ENCODE peak calls at places on chromosomes 1 and 21, in seven cellular contexts. K, J, G, T, O, R and B are unnamed samples.

GRCh38 chr1:98331232-98331631 is 330.3 kb upstream of the SNX7 start:
- DNase-seq in K (no peak), J (no peak), G (no peak), T (no peak), O (no peak), R (no peak), B (no peak)

GRCh38 chr1:19468397-19468956 is 16.9 kb downstream of the CAPZB start:
- DNase-seq in K (peak), J (no peak), G (peak), T (no peak), O (peak), R (no peak), B (no peak)

GRCh38 chr1:10054465-10054864 is 21.7 kb downstream of the UBE4B start:
- DNase-seq in K (no peak), J (no peak), G (no peak), T (no peak), O (no peak), R (no peak), B (no peak)

GRCh38 chr1:19365711-19366110 is 53.6 kb downstream of the SLC66A1 start:
- DNase-seq in K (no peak), J (no peak), G (no peak), T (no peak), O (no peak), R (no peak), B (no peak)

GRCh38 chr1:116420417-116421200 is 47.6 kb downstream of the ATP1A1 start:
- DNase-seq in K (no peak), J (no peak), G (no peak), T (no peak), O (peak), R (no peak), B (no peak)

GRCh38 chr1:23699280-23700179 is 7.9 kb downstream of the RPL11 start:
- DNase-seq in K (no peak), J (no peak), G (no peak), T (no peak), O (no peak), R (no peak), B (no peak)

GRCh38 chr1:203675596-203676347 is 49.1 kb downstream of the ATP2B4 start:
- DNase-seq in K (no peak), J (peak), G (no peak), T (no peak), O (no peak), R (no peak), B (no peak)

GRCh38 chr21:36122977-36123376 is 11.9 kb upstream of the CBR3 start:
- DNase-seq in K (no peak), J (no peak), G (no peak), T (no peak), O (no peak), R (no peak), B (no peak)

GRCh38 chr1:184867866-184868585 is 106.3 kb downstream of the NIBAN1 start:
- DNase-seq in K (no peak), J (peak), G (no peak), T (no peak), O (no peak), R (no peak), B (no peak)

GRCh38 chr1:240258910-240259309 is 167.2 kb downstream of the FMN2 start:
- DNase-seq in K (no peak), J (no peak), G (no peak), T (no peak), O (no peak), R (no peak), B (no peak)

GRCh38 chr1:28208818-28209441 is 23.9 kb downstream of the DNAJC8 start:
- DNase-seq in K (peak), J (no peak), G (peak), T (peak), O (peak), R (peak), B (peak)

GRCh38 chr1:205832326-205832751 is 17.6 kb downstream of the PM20D1 start:
- DNase-seq in K (no peak), J (no peak), G (no peak), T (no peak), O (no peak), R (no peak), B (no peak)

GRCh38 chr1:94416901-94417701 is 1.1 kb upstream of the ABCD3 start:
- DNase-seq in K (no peak), J (no peak), G (no peak), T (no peak), O (peak), R (peak), B (no peak)

GRCh38 chr1:202068596-202068995 is 54.1 kb upstream of the GPR37L1 start:
- DNase-seq in K (no peak), J (no peak), G (peak), T (no peak), O (no peak), R (no peak), B (no peak)

GRCh38 chr1:175221548-175222175 is 29.1 kb upstream of the KIAA0040 start:
- DNase-seq in K (no peak), J (no peak), G (no peak), T (no peak), O (no peak), R (peak), B (no peak)

GRCh38 chr1:229058111-229058551 is 212.8 kb upstream of the RAB4A start:
- DNase-seq in K (no peak), J (no peak), G (no peak), T (no peak), O (no peak), R (no peak), B (no peak)

GRCh38 chr1:192167941-192168685 is 9.9 kb downstream of the RGS18 start:
- DNase-seq in K (no peak), J (no peak), G (no peak), T (no peak), O (no peak), R (no peak), B (no peak)

GRCh38 chr1:84406209-84406917 is 8.1 kb downstream of the DNASE2B start:
- DNase-seq in K (no peak), J (no peak), G (no peak), T (no peak), O (no peak), R (no peak), B (peak)

GRCh38 chr1:225539575-225539974 is 111.7 kb upstream of the LBR start:
- DNase-seq in K (no peak), J (no peak), G (no peak), T (no peak), O (no peak), R (no peak), B (no peak)

GRCh38 chr1:90340604-90341003 is 345.7 kb downstream of the ZNF326 start:
- DNase-seq in K (no peak), J (no peak), G (no peak), T (no peak), O (no peak), R (no peak), B (no peak)

GRCh38 chr21:25126564-25126963 is 480.7 kb downstream of the MRPL39 start:
- DNase-seq in K (no peak), J (no peak), G (no peak), T (no peak), O (no peak), R (no peak), B (no peak)

GRCh38 chr1:188170446-188170845 is 1341.7 kb downstream of the PLA2G4A start:
- DNase-seq in K (no peak), J (no peak), G (no peak), T (no peak), O (no peak), R (no peak), B (no peak)

GRCh38 chr21:35113064-35113463 is 64.0 kb upstream of the RUNX1 start:
- DNase-seq in K (no peak), J (no peak), G (no peak), T (no peak), O (no peak), R (no peak), B (no peak)

GRCh38 chr21:15009964-15010363 is 54.8 kb downstream of the NRIP1 start:
- DNase-seq in K (no peak), J (no peak), G (no peak), T (no peak), O (no peak), R (no peak), B (no peak)

GRCh38 chr1:196651637-196652215 is at the start of gene CFH:
- DNase-seq in K (no peak), J (no peak), G (no peak), T (no peak), O (no peak), R (no peak), B (no peak)

GRCh38 chr1:17156108-17156507 is 36.9 kb upstream of the PADI2 start:
- DNase-seq in K (no peak), J (no peak), G (no peak), T (peak), O (no peak), R (no peak), B (no peak)

GRCh38 chr1:38221006-38221649 is 174.5 kb upstream of the POU3F1 start:
- DNase-seq in K (no peak), J (no peak), G (no peak), T (no peak), O (no peak), R (no peak), B (no peak)

GRCh38 chr1:215710340-215710971 is 143.4 kb downstream of the KCTD3 start:
- DNase-seq in K (peak), J (peak), G (peak), T (no peak), O (peak), R (peak), B (peak)

GRCh38 chr1:180994262-180994661 is 28.4 kb downstream of the STX6 start:
- DNase-seq in K (no peak), J (no peak), G (no peak), T (no peak), O (no peak), R (no peak), B (no peak)

GRCh38 chr1:235650341-235651169 is 971 bp upstream of the GNG4 start:
- DNase-seq in K (no peak), J (no peak), G (no peak), T (no peak), O (peak), R (peak), B (no peak)
- TF ChIP-seq REST in K (no peak), J (peak), G (no peak), T (no peak), O (no peak), R (no peak), B (no peak)

GRCh38 chr1:32349211-32349708 is 13.0 kb downstream of the FAM229A start:
- DNase-seq in K (no peak), J (peak), G (no peak), T (no peak), O (peak), R (no peak), B (no peak)
- TF ChIP-seq REST in K (no peak), J (no peak), G (no peak), T (no peak), O (no peak), R (no peak), B (no peak)

GRCh38 chr1:59442492-59442891 is 145.6 kb downstream of the FGGY start:
- DNase-seq in K (no peak), J (no peak), G (no peak), T (no peak), O (no peak), R (no peak), B (no peak)
- TF ChIP-seq REST in K (no peak), J (no peak), G (no peak), T (no peak), O (no peak), R (no peak), B (no peak)

GRCh38 chr21:33158654-33159053 is 71.1 kb upstream of the IFNAR2 start:
- DNase-seq in K (no peak), J (no peak), G (no peak), T (no peak), O (no peak), R (no peak), B (no peak)

GRCh38 chr21:33152228-33153130 is 77.3 kb upstream of the IFNAR2 start:
- DNase-seq in K (no peak), J (no peak), G (no peak), T (no peak), O (no peak), R (no peak), B (no peak)

GRCh38 chr21:33155005-33155404 is 74.7 kb upstream of the IFNAR2 start:
- DNase-seq in K (no peak), J (no peak), G (no peak), T (no peak), O (no peak), R (no peak), B (no peak)

GRCh38 chr21:33157303-33157702 is 72.4 kb upstream of the IFNAR2 start:
- DNase-seq in K (no peak), J (no peak), G (no peak), T (no peak), O (no peak), R (peak), B (no peak)

GRCh38 chr21:33155457-33155856 is 74.3 kb upstream of the IFNAR2 start:
- DNase-seq in K (no peak), J (no peak), G (no peak), T (no peak), O (no peak), R (no peak), B (no peak)
- TF ChIP-seq REST in K (no peak), J (no peak), G (no peak), T (no peak), O (no peak), R (no peak), B (no peak)

GRCh38 chr1:162347281-162347680 is 29.4 kb downstream of the SPATA46 start:
- DNase-seq in K (no peak), J (no peak), G (no peak), T (no peak), O (no peak), R (no peak), B (no peak)

GRCh38 chr1:162351443-162351842 is 25.2 kb downstream of the SPATA46 start:
- DNase-seq in K (no peak), J (no peak), G (no peak), T (no peak), O (no peak), R (no peak), B (no peak)

GRCh38 chr1:162353078-162353477 is 23.6 kb downstream of the SPATA46 start:
- DNase-seq in K (no peak), J (no peak), G (no peak), T (no peak), O (no peak), R (no peak), B (no peak)

DNA sequence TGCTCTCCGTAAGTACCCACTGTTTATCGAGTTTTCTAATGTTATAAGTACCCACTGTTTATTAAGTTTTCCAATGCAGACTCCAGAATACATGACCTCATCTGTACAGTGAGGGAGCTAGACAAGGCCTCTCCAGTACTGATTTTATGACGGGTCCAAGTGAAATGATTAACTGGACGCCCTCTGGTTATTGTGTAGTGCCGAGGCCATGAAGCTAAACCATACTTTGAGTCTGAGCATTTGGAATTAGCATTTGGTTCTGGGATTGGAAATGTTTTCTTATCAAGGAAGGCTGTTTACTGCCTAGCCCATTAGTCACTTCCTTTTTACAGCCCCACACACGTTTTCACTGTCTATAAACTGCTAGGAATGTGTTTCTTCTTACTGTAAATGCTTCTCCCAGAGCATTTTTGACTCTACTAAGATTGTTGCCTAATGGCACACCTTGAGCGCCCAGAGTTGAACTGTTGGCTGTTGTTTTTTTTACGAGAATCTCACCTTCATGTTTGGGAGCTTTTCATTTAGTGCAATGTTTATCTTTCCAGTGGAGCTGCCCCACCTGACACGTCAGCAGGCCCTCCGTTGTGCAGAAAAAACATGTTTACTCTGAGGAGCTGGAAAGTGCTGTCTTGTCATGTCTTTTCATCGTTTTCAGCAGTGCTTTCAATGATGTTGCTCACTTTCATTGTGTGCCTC is 26.9 kb downstream of the SPATA46 start:
- DNase-seq in K (peak), J (no peak), G (peak), T (no peak), O (no peak), R (no peak), B (peak)
- TF ChIP-seq REST in K (no peak), J (no peak), G (no peak), T (no peak), O (no peak), R (no peak), B (no peak)